ENCODE peak calls at places on chromosome 2, in four cellular contexts. N, B, U and I are unnamed samples.
A peak's percentile ranks its signal among the peaks of the same experiment; 100 is the strongest.

GRCh38 chr2:137252934-137253333 is 487.6 kb downstream of the THSD7B start:
- DNase-seq in N (no peak), B (no peak), U (no peak), I (no peak)

GRCh38 chr2:186761814-186762213 is 68.0 kb downstream of the FAM171B start:
- DNase-seq in N (no peak), B (no peak), U (no peak), I (no peak)

GRCh38 chr2:234081970-234082822 is 31.7 kb downstream of the SPP2 start:
- DNase-seq in N (no peak), B (no peak), U (no peak), I (no peak)

GRCh38 chr2:40256649-40257048 is 195.2 kb downstream of the SLC8A1 start:
- DNase-seq in N (peak; percentile 17), B (no peak), U (no peak), I (no peak)

GRCh38 chr2:119338826-119339561 is 27.6 kb downstream of the C2orf76 start:
- DNase-seq in N (no peak), B (no peak), U (no peak), I (peak; percentile 81)

GRCh38 chr2:124039032-124039431 is 13.9 kb downstream of the CNTNAP5 start:
- DNase-seq in N (no peak), B (no peak), U (no peak), I (no peak)

GRCh38 chr2:218879881-218880748 is 537 bp upstream of the WNT10A start:
- DNase-seq in N (no peak), B (no peak), U (no peak), I (peak; percentile 81)

GRCh38 chr2:219119422-219120043 is 41.1 kb downstream of the NHEJ1 start:
- DNase-seq in N (peak; percentile 48), B (peak; percentile 53), U (peak; percentile 33), I (no peak)